ENCODE peak calls at places on chromosomes 3 and 15, in eight cellular contexts. X is NCI-H774, Q is H54, B is T follicular helper cell, C is HEK293T, E is sigmoid colon, K is H7, I is Calu3. D is an unnamed sample.

GRCh38 chr15:51401065-51401780 is 59.8 kb downstream of the GLDN start:
- DNase-seq in X (no peak), Q (no peak), B (no peak), C (no peak), E (no peak), K (no peak), I (no peak), D (no peak)

GRCh38 chr3:72665701-72666443 is 182.4 kb downstream of the SHQ1 start:
- DNase-seq in X (no peak), Q (peak; percentile 52), B (peak; percentile 38), C (peak; percentile 52), E (no peak), K (peak; percentile 74), I (peak; percentile 56), D (peak; percentile 42)

GRCh38 chr3:142279965-142280590 is 54.7 kb upstream of the GK5 start:
- DNase-seq in X (peak; percentile 49), Q (peak; percentile 47), B (no peak), C (peak; percentile 79), E (peak; percentile 71), K (peak; percentile 56), I (peak; percentile 64), D (peak; percentile 57)

GRCh38 chr3:196763179-196763578 is 23.5 kb downstream of the PAK2 start:
- DNase-seq in X (no peak), Q (no peak), B (no peak), C (no peak), E (no peak), K (no peak), I (no peak), D (no peak)

GRCh38 chr3:107461721-107462120 is 61.0 kb upstream of the BBX start:
- DNase-seq in X (no peak), Q (no peak), B (no peak), C (no peak), E (no peak), K (no peak), I (no peak), D (no peak)

GRCh38 chr15:52178765-52179164 is 12.4 kb downstream of the GNB5 start:
- DNase-seq in X (no peak), Q (no peak), B (no peak), C (no peak), E (no peak), K (no peak), I (no peak), D (no peak)

GRCh38 chr3:98843301-98843959 is 58.1 kb downstream of the DCBLD2 start:
- DNase-seq in X (no peak), Q (no peak), B (no peak), C (no peak), E (no peak), K (no peak), I (no peak), D (no peak)

GRCh38 chr3:126180477-126181397 is at the start of gene ALDH1L1:
- DNase-seq in X (no peak), Q (no peak), B (no peak), C (no peak), E (peak; percentile 97), K (peak; percentile 84), I (peak; percentile 85), D (peak; percentile 64)

GRCh38 chr15:65101418-65101890 is 13.5 kb downstream of the UBAP1L start:
- DNase-seq in X (no peak), Q (peak; percentile 35), B (no peak), C (peak; percentile 53), E (peak; percentile 86), K (peak; percentile 90), I (peak; percentile 80), D (peak; percentile 67)